ENCODE peak calls at places on chromosome 14, in eight cellular contexts. P is heart right ventricle; K is lower lobe of right lung; D is tibial artery; T is small intestine; L is Peyer's patch; V is CD8-positive, alpha-beta memory T cell; G is tibial nerve. X is an unnamed sample. For H3K36me3 and H3K9me3, the result is how much of the 10 kb centered on the place peaks cover.

GRCh38 chr14:75427482-75428229 is at the start of gene JDP2:
- DNase-seq in G (peak), D (peak), V (peak), K (peak), L (peak), P (peak), T (peak), X (peak)

GRCh38 chr14:40679256-40679655 is 927.4 kb upstream of the LRFN5 start:
- DNase-seq in T (no peak), P (no peak), D (no peak), L (no peak), K (no peak), V (no peak), G (no peak), X (no peak)

GRCh38 chr14:101355284-101355683 is 206.0 kb upstream of the DIO3 start:
- DNase-seq in V (no peak), D (no peak), P (no peak), L (no peak), K (no peak), T (no peak), G (no peak), X (no peak)

GRCh38 chr14:35385042-35385839 is 19.3 kb downstream of the NFKBIA start:
- DNase-seq in K (no peak), T (peak), V (no peak), L (no peak), D (peak), P (peak), G (peak), X (peak)

GRCh38 chr14:69358233-69358963 is 39.7 kb downstream of the ERH start:
- DNase-seq in V (no peak), T (no peak), L (no peak), P (no peak), K (no peak), G (no peak), D (no peak), X (no peak)

GRCh38 chr14:61385002-61385685 is 63.8 kb downstream of the PRKCH start:
- DNase-seq in V (peak), L (peak), D (no peak), P (no peak), K (no peak), G (no peak), T (peak), X (no peak)

GRCh38 chr14:104550849-104551728 is 28.5 kb upstream of the C14orf180 start:
- DNase-seq in L (no peak), K (no peak), T (no peak), V (no peak), D (no peak), G (no peak), P (no peak), X (no peak)

GRCh38 chr14:78721756-78722455 is 551.7 kb downstream of the NRXN3 start:
- DNase-seq in T (no peak), P (no peak), K (no peak), V (no peak), D (no peak), G (no peak), L (no peak), X (no peak)

GRCh38 chr14:68884031-68885030 is 91.5 kb upstream of the ZFP36L1 start:
- DNase-seq in D (peak), T (no peak), K (no peak), P (peak), G (no peak), L (no peak), V (no peak), X (no peak)

GRCh38 chr14:82806426-82806825 is 1272.8 kb upstream of the SEL1L start:
- DNase-seq in L (no peak), P (no peak), T (no peak), V (no peak), G (no peak), K (no peak), D (no peak), X (peak)

GRCh38 chr14:54498095-54498531 is 9.3 kb upstream of the GMFB start:
- DNase-seq in T (peak), V (no peak), G (no peak), L (no peak), K (no peak), D (no peak), P (no peak), X (no peak)

GRCh38 chr14:91814317-91814716 is 53.0 kb downstream of the TC2N start:
- DNase-seq in D (no peak), G (no peak), K (no peak), V (no peak), P (no peak), T (no peak), L (no peak), X (no peak)

GRCh38 chr14:37241206-37241605 is 43.5 kb downstream of the MIPOL1 start:
- DNase-seq in P (no peak), D (no peak), T (no peak), V (no peak), K (no peak), G (no peak), L (no peak), X (peak)

GRCh38 chr14:76376409-76376877 is 506 bp downstream of the ESRRB start:
- DNase-seq in L (no peak), K (no peak), D (no peak), P (no peak), V (no peak), G (no peak), T (no peak), X (no peak)

GRCh38 chr14:52325126-52325525 is 11.0 kb downstream of the PTGER2 start:
- DNase-seq in L (no peak), T (peak), K (no peak), V (no peak), G (no peak), P (no peak), D (no peak), X (no peak)

GRCh38 chr14:99006271-99006670 is 265.7 kb downstream of the BCL11B start:
- DNase-seq in T (no peak), V (no peak), K (no peak), G (no peak), P (no peak), L (no peak), D (no peak), X (no peak)

GRCh38 chr14:91509878-91510170 is 286 bp downstream of the PPP4R3A start:
- DNase-seq in L (no peak), T (no peak), G (no peak), D (no peak), V (no peak), K (no peak), P (no peak), X (no peak)

GRCh38 chr14:100321473-100322137 is 1.5 kb upstream of the SLC25A47 start:
- DNase-seq in D (no peak), K (no peak), T (no peak), P (peak), L (no peak), G (no peak), V (no peak), X (no peak)

GRCh38 chr14:22994762-22995275 is 12.5 kb upstream of the AJUBA start:
- DNase-seq in D (no peak), P (no peak), K (peak), V (peak), T (no peak), G (peak), L (peak), X (peak)

GRCh38 chr14:64705406-64706118 is 1.3 kb downstream of the PLEKHG3 start:
- DNase-seq in L (no peak), G (peak), V (no peak), D (peak), P (peak), K (no peak), T (peak), X (peak)
- H3K4me3 ChIP-seq in L (peak), G (peak), V (peak), D (peak), P (peak), K (peak), T (peak), X (peak)

GRCh38 chr14:103501041-103501870 is 21.4 kb downstream of the CKB start:
- DNase-seq in D (no peak), G (no peak), V (no peak), T (no peak), L (no peak), K (no peak), P (no peak), X (no peak)
- H3K36me3 ChIP-seq in D (half or more), G (under half), V (under half), T (under half), L (half or more), K (half or more), P (under half), X (under half)

DNA sequence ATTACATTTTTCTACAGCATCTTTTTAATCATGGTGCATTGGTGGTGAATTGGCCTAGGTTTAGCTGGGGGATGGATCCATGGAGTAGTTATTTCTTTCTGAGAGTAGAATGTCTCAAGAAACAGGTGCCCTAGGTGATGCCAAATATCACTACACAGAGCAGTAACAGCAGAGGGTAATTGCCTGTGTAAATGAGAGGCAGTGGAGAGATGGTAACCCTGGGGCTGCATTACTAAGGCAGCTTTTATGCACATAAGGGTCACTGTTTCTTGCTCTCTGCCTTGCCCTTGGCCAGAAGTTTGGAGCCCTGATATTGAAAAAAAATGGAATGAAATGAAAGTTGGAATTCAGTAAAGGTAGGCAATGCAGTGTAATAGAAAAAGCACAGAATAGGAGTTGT is 604.0 kb downstream of the NOVA1 start:
- DNase-seq in L (no peak), V (no peak), K (no peak), D (no peak), P (no peak), G (no peak), T (no peak), X (no peak)
- H3K9me3 ChIP-seq in L (under half), V (under half), K (under half), D (under half), P (under half), G (under half), T (under half), X (under half)

DNA sequence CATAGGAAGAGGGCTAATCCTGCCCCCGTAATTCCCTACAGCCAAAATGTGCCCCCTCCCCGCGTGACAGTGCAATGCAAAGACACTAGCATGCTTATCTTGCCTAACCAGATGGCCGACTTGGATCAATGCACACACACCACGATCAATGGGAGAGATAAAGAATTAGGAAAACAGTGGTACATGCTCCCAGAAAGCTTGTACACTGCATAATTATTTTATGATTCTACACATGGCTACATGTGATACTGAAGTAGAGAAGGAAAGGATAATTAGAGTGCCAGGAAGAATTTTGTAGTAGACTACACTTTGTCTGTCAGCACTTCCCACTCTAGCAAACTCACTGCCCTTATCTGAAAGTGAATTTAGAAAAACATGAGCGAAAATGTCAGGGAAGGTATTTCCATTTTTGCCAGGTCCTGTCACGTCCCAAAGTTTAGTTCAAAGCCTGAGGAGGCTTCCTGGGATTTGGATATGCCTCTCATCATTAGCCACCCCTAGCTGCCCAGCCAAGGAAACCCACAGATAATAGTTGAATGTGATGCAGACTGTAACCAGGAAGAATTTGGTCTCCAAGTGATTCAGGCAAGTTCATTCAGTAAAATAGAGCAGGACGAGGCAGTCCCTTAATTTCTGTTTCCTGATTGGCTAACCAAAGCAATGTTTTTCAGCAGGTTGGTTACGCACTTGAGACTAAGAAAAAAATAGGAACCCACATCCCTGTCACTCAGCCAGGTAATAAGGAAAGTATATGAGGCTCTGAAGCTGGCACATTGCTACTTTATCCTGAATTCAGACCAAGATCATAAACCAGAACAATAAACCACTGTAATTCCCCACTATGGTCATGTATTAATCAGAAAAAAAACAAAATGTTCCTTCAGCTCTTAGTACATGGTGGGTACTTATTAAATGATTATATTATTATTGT is 199.6 kb upstream of the OTX2 start:
- DNase-seq in T (peak), P (no peak), G (no peak), K (no peak), L (no peak), V (no peak), D (no peak), X (peak)
- H3K4me3 ChIP-seq in T (no peak), P (no peak), G (no peak), K (no peak), L (no peak), V (no peak), D (no peak), X (no peak)